ENCODE peak calls at places on chromosomes 6 and 20, in six cellular contexts. One of them, this sample, is unnamed. For H3K9me3, the result is how much of the 10 kb centered on the place peaks cover.

GRCh38 chr6:3247255-3248146 is 11.2 kb upstream of the PSMG4 start:
- DNase-seq in CD8-positive, alpha-beta memory T cell: no peak
- DNase-seq in left ventricle myocardium inferior: no peak
- DNase-seq in right atrium auricular region: no peak
- DNase-seq in tibial artery: no peak
- DNase-seq in pancreas: no peak
- DNase-seq in this sample: no peak

GRCh38 chr20:13458860-13459451 is 179.8 kb downstream of the TASP1 start:
- DNase-seq in CD8-positive, alpha-beta memory T cell: no peak
- DNase-seq in left ventricle myocardium inferior: no peak
- DNase-seq in right atrium auricular region: no peak
- DNase-seq in tibial artery: no peak
- DNase-seq in pancreas: no peak
- DNase-seq in this sample: no peak

GRCh38 chr6:109033655-109034054 is 61.0 kb downstream of the SESN1 start:
- DNase-seq in CD8-positive, alpha-beta memory T cell: no peak
- DNase-seq in left ventricle myocardium inferior: no peak
- DNase-seq in right atrium auricular region: no peak
- DNase-seq in tibial artery: no peak
- DNase-seq in pancreas: no peak
- DNase-seq in this sample: no peak

GRCh38 chr20:1761116-1761515 is 103.5 kb upstream of the SIRPG start:
- DNase-seq in CD8-positive, alpha-beta memory T cell: no peak
- DNase-seq in left ventricle myocardium inferior: no peak
- DNase-seq in right atrium auricular region: no peak
- DNase-seq in tibial artery: no peak
- DNase-seq in pancreas: no peak
- DNase-seq in this sample: no peak

GRCh38 chr20:955111-955510 is 39.0 kb upstream of the ANGPT4 start:
- DNase-seq in CD8-positive, alpha-beta memory T cell: no peak
- DNase-seq in left ventricle myocardium inferior: no peak
- DNase-seq in right atrium auricular region: no peak
- DNase-seq in tibial artery: no peak
- DNase-seq in pancreas: no peak
- DNase-seq in this sample: no peak

GRCh38 chr6:129774697-129775447 is 64.9 kb upstream of the ARHGAP18 start:
- DNase-seq in CD8-positive, alpha-beta memory T cell: peak
- DNase-seq in left ventricle myocardium inferior: peak
- DNase-seq in right atrium auricular region: peak
- DNase-seq in tibial artery: peak
- DNase-seq in pancreas: peak
- DNase-seq in this sample: peak

GRCh38 chr6:44567406-44567805 is 179.9 kb downstream of the CDC5L start:
- DNase-seq in CD8-positive, alpha-beta memory T cell: no peak
- DNase-seq in left ventricle myocardium inferior: no peak
- DNase-seq in right atrium auricular region: no peak
- DNase-seq in tibial artery: peak
- DNase-seq in pancreas: no peak
- DNase-seq in this sample: no peak

GRCh38 chr6:153563001-153563400 is 431.9 kb upstream of the RGS17 start:
- DNase-seq in CD8-positive, alpha-beta memory T cell: no peak
- DNase-seq in left ventricle myocardium inferior: no peak
- DNase-seq in right atrium auricular region: no peak
- DNase-seq in tibial artery: no peak
- DNase-seq in pancreas: no peak
- DNase-seq in this sample: no peak

GRCh38 chr6:158831571-158831970 is 12.4 kb upstream of the EZR start:
- DNase-seq in CD8-positive, alpha-beta memory T cell: no peak
- DNase-seq in left ventricle myocardium inferior: no peak
- DNase-seq in right atrium auricular region: no peak
- DNase-seq in tibial artery: no peak
- DNase-seq in pancreas: no peak
- DNase-seq in this sample: no peak

GRCh38 chr6:132969188-132969587 is 154.8 kb downstream of the RPS12 start:
- DNase-seq in CD8-positive, alpha-beta memory T cell: no peak
- DNase-seq in left ventricle myocardium inferior: no peak
- DNase-seq in right atrium auricular region: no peak
- DNase-seq in tibial artery: no peak
- DNase-seq in pancreas: no peak
- DNase-seq in this sample: no peak

GRCh38 chr20:6944292-6944691 is 176.8 kb downstream of the BMP2 start:
- DNase-seq in CD8-positive, alpha-beta memory T cell: no peak
- DNase-seq in left ventricle myocardium inferior: no peak
- DNase-seq in right atrium auricular region: no peak
- DNase-seq in tibial artery: no peak
- DNase-seq in pancreas: no peak
- DNase-seq in this sample: no peak

GRCh38 chr6:137738197-137738596 is 128.9 kb upstream of the TNFAIP3 start:
- DNase-seq in CD8-positive, alpha-beta memory T cell: no peak
- DNase-seq in left ventricle myocardium inferior: no peak
- DNase-seq in right atrium auricular region: no peak
- DNase-seq in tibial artery: no peak
- DNase-seq in pancreas: no peak
- DNase-seq in this sample: no peak

GRCh38 chr6:70415660-70416059 is 2.4 kb downstream of the FAM135A start:
- DNase-seq in CD8-positive, alpha-beta memory T cell: no peak
- DNase-seq in left ventricle myocardium inferior: no peak
- DNase-seq in right atrium auricular region: no peak
- DNase-seq in tibial artery: no peak
- DNase-seq in pancreas: no peak
- DNase-seq in this sample: no peak

GRCh38 chr20:45552456-45552855 is 5.3 kb upstream of the EPPIN start:
- DNase-seq in CD8-positive, alpha-beta memory T cell: no peak
- DNase-seq in left ventricle myocardium inferior: no peak
- DNase-seq in right atrium auricular region: no peak
- DNase-seq in tibial artery: no peak
- DNase-seq in pancreas: peak
- DNase-seq in this sample: no peak

GRCh38 chr20:50789968-50790650 is 4.8 kb upstream of the BCAS4 start:
- DNase-seq in CD8-positive, alpha-beta memory T cell: no peak
- DNase-seq in left ventricle myocardium inferior: no peak
- DNase-seq in right atrium auricular region: no peak
- DNase-seq in tibial artery: no peak
- DNase-seq in pancreas: peak
- DNase-seq in this sample: no peak

GRCh38 chr20:58870293-58871014 is 17.9 kb downstream of the GNAS start:
- DNase-seq in CD8-positive, alpha-beta memory T cell: no peak
- DNase-seq in left ventricle myocardium inferior: peak
- DNase-seq in right atrium auricular region: peak
- DNase-seq in tibial artery: peak
- DNase-seq in pancreas: peak
- DNase-seq in this sample: peak

GRCh38 chr6:2861071-2861821 is 19.6 kb upstream of the SERPINB1 start:
- DNase-seq in CD8-positive, alpha-beta memory T cell: no peak
- DNase-seq in left ventricle myocardium inferior: no peak
- DNase-seq in right atrium auricular region: no peak
- DNase-seq in tibial artery: no peak
- DNase-seq in pancreas: no peak
- DNase-seq in this sample: no peak

GRCh38 chr20:41178904-41179432 is 41.6 kb downstream of the PLCG1 start:
- DNase-seq in CD8-positive, alpha-beta memory T cell: no peak
- DNase-seq in left ventricle myocardium inferior: peak
- DNase-seq in right atrium auricular region: peak
- DNase-seq in tibial artery: no peak
- DNase-seq in pancreas: no peak
- DNase-seq in this sample: no peak

GRCh38 chr6:139597087-139597763 is 222.8 kb upstream of the CITED2 start:
- DNase-seq in CD8-positive, alpha-beta memory T cell: no peak
- DNase-seq in left ventricle myocardium inferior: no peak
- DNase-seq in right atrium auricular region: no peak
- DNase-seq in tibial artery: no peak
- DNase-seq in pancreas: no peak
- DNase-seq in this sample: no peak

GRCh38 chr6:137777299-137778075 is 89.6 kb upstream of the TNFAIP3 start:
- DNase-seq in CD8-positive, alpha-beta memory T cell: no peak
- DNase-seq in left ventricle myocardium inferior: no peak
- DNase-seq in right atrium auricular region: no peak
- DNase-seq in tibial artery: no peak
- DNase-seq in pancreas: no peak
- DNase-seq in this sample: no peak

GRCh38 chr6:144087789-144088426 is 7.5 kb downstream of the SF3B5 start:
- DNase-seq in CD8-positive, alpha-beta memory T cell: no peak
- DNase-seq in left ventricle myocardium inferior: no peak
- DNase-seq in right atrium auricular region: no peak
- DNase-seq in tibial artery: no peak
- DNase-seq in pancreas: no peak
- DNase-seq in this sample: no peak

GRCh38 chr20:13839421-13840092 is 54.7 kb downstream of the NDUFAF5 start:
- DNase-seq in CD8-positive, alpha-beta memory T cell: no peak
- DNase-seq in left ventricle myocardium inferior: no peak
- DNase-seq in right atrium auricular region: no peak
- DNase-seq in tibial artery: no peak
- DNase-seq in pancreas: no peak
- DNase-seq in this sample: no peak

GRCh38 chr6:97203343-97203742 is 79.7 kb downstream of the MMS22L start:
- DNase-seq in CD8-positive, alpha-beta memory T cell: no peak
- DNase-seq in left ventricle myocardium inferior: no peak
- DNase-seq in right atrium auricular region: no peak
- DNase-seq in tibial artery: no peak
- DNase-seq in pancreas: no peak
- DNase-seq in this sample: no peak

GRCh38 chr20:25341716-25342680 is 48.6 kb downstream of the ABHD12 start:
- DNase-seq in CD8-positive, alpha-beta memory T cell: no peak
- DNase-seq in left ventricle myocardium inferior: no peak
- DNase-seq in right atrium auricular region: no peak
- DNase-seq in tibial artery: no peak
- DNase-seq in pancreas: no peak
- DNase-seq in this sample: no peak

GRCh38 chr20:56171087-56172012 is 77.2 kb upstream of the MC3R start:
- DNase-seq in CD8-positive, alpha-beta memory T cell: no peak
- DNase-seq in left ventricle myocardium inferior: no peak
- DNase-seq in right atrium auricular region: no peak
- DNase-seq in tibial artery: no peak
- DNase-seq in pancreas: no peak
- DNase-seq in this sample: no peak
- H3K9me3 ChIP-seq in CD8-positive, alpha-beta memory T cell: under half
- H3K9me3 ChIP-seq in left ventricle myocardium inferior: under half
- H3K9me3 ChIP-seq in right atrium auricular region: under half
- H3K9me3 ChIP-seq in tibial artery: under half
- H3K9me3 ChIP-seq in pancreas: under half
- H3K9me3 ChIP-seq in this sample: under half

DNA sequence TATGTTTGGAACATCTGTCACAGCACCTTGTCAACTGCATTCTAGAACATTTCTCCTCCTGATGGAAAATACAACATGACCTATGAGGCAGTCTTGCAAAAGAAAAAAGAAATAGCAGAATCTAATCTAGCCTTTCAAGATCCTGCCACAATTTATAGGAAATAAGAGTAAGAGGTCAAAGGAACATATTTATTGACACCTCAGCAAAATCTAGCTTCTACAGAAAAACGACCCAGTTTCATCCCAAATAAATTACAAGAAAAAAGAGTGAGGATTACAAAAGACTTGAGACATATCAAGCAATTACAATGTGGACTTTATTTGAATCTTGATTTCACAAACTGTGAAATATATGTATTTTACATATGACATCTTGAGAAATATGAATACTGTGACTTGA is 4.2 kb downstream of the FBXO9 start:
- DNase-seq in CD8-positive, alpha-beta memory T cell: no peak
- DNase-seq in left ventricle myocardium inferior: no peak
- DNase-seq in right atrium auricular region: no peak
- DNase-seq in tibial artery: no peak
- DNase-seq in pancreas: no peak
- DNase-seq in this sample: no peak
- H3K9me3 ChIP-seq in CD8-positive, alpha-beta memory T cell: under half
- H3K9me3 ChIP-seq in left ventricle myocardium inferior: under half
- H3K9me3 ChIP-seq in right atrium auricular region: under half
- H3K9me3 ChIP-seq in tibial artery: under half
- H3K9me3 ChIP-seq in pancreas: under half
- H3K9me3 ChIP-seq in this sample: under half

DNA sequence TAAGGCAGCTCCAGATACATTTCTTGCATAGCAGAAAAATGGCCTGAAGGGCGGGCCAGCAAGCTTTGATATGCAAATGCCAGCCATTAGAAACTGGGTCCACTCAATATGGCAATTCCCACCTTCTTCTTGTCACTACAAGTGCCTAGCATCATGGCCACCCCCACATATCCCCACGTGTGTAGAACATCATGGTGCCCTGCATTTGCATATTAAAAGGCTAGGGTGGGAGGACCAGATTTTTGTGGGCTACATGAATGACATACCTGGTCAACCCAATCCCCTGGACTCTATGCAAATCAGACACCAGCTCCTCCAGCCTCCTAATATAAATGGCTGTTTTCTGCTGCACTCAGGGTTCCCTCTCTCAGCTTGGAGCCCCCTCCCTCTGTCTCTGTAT is 31.7 kb downstream of the PLN start:
- DNase-seq in CD8-positive, alpha-beta memory T cell: no peak
- DNase-seq in left ventricle myocardium inferior: no peak
- DNase-seq in right atrium auricular region: no peak
- DNase-seq in tibial artery: no peak
- DNase-seq in pancreas: no peak
- DNase-seq in this sample: no peak
- H3K9me3 ChIP-seq in CD8-positive, alpha-beta memory T cell: under half
- H3K9me3 ChIP-seq in left ventricle myocardium inferior: half or more
- H3K9me3 ChIP-seq in right atrium auricular region: under half
- H3K9me3 ChIP-seq in tibial artery: under half
- H3K9me3 ChIP-seq in pancreas: under half
- H3K9me3 ChIP-seq in this sample: under half

GRCh38 chr20:8795404-8795803 is 273.5 kb upstream of the PLCB4 start:
- DNase-seq in CD8-positive, alpha-beta memory T cell: no peak
- DNase-seq in left ventricle myocardium inferior: no peak
- DNase-seq in right atrium auricular region: no peak
- DNase-seq in tibial artery: no peak
- DNase-seq in pancreas: no peak
- DNase-seq in this sample: no peak

GRCh38 chr20:8798505-8798904 is 270.4 kb upstream of the PLCB4 start:
- DNase-seq in CD8-positive, alpha-beta memory T cell: no peak
- DNase-seq in left ventricle myocardium inferior: no peak
- DNase-seq in right atrium auricular region: no peak
- DNase-seq in tibial artery: no peak
- DNase-seq in pancreas: no peak
- DNase-seq in this sample: no peak

GRCh38 chr20:8800089-8800488 is 268.8 kb upstream of the PLCB4 start:
- DNase-seq in CD8-positive, alpha-beta memory T cell: no peak
- DNase-seq in left ventricle myocardium inferior: no peak
- DNase-seq in right atrium auricular region: no peak
- DNase-seq in tibial artery: no peak
- DNase-seq in pancreas: no peak
- DNase-seq in this sample: no peak

GRCh38 chr20:8801686-8802085 is 267.2 kb upstream of the PLCB4 start:
- DNase-seq in CD8-positive, alpha-beta memory T cell: no peak
- DNase-seq in left ventricle myocardium inferior: no peak
- DNase-seq in right atrium auricular region: no peak
- DNase-seq in tibial artery: no peak
- DNase-seq in pancreas: no peak
- DNase-seq in this sample: no peak

DNA sequence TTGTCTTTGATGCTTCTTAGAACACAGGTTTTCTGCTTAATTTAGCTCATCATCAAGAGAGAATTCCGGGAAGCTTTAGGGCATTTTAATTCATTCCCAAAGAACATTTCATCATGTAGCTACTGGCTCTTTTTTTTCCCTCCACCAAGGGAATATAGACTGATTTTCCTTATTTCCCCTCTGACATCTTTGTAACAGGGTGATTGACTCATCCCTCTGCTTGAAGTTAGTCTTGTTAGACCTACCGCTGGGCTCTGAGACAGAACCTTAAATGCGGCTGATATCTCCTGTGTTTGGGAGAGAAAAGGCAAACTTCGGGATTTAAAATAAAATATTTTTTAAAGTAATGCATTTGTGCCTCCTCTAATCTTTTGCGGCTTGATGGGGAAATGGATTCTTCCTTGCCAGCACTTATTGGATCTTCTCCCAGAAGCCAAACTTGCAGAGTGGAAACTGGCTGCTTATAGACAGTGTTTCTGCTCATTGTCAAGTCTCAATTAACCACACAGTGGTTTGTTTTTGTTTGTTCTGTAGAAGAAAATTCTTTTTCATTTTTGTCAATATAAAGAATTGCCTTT is 272.7 kb upstream of the PLCB4 start:
- DNase-seq in CD8-positive, alpha-beta memory T cell: no peak
- DNase-seq in left ventricle myocardium inferior: no peak
- DNase-seq in right atrium auricular region: no peak
- DNase-seq in tibial artery: no peak
- DNase-seq in pancreas: no peak
- DNase-seq in this sample: no peak
- H3K9me3 ChIP-seq in CD8-positive, alpha-beta memory T cell: under half
- H3K9me3 ChIP-seq in left ventricle myocardium inferior: under half
- H3K9me3 ChIP-seq in right atrium auricular region: under half
- H3K9me3 ChIP-seq in tibial artery: under half
- H3K9me3 ChIP-seq in pancreas: under half
- H3K9me3 ChIP-seq in this sample: under half